ENCODE peak calls at places on chromosomes 2 and 18, in four cellular contexts. One of them, this sample, is unnamed.
A peak's percentile ranks its signal among the peaks of the same experiment; 100 is the strongest.

GRCh38 chr18:22286576-22286975 is 117.2 kb downstream of the GATA6 start:
- DNase-seq in cardiac muscle cell: peak; percentile 31
- DNase-seq in lower lobe of right lung: peak; percentile 56
- DNase-seq in PC-3: peak; percentile 92
- DNase-seq in this sample: no peak

GRCh38 chr18:11366410-11366809 is 217.0 kb upstream of the PIEZO2 start:
- DNase-seq in lower lobe of right lung: no peak
- DNase-seq in cardiac muscle cell: no peak
- DNase-seq in PC-3: no peak
- DNase-seq in this sample: peak; percentile 35

GRCh38 chr2:17573085-17573805 is 32.7 kb downstream of the VSNL1 start:
- DNase-seq in lower lobe of right lung: no peak
- DNase-seq in PC-3: no peak
- DNase-seq in cardiac muscle cell: peak; percentile 17
- DNase-seq in this sample: no peak

GRCh38 chr2:112757265-112757664 is 7.1 kb downstream of the CKAP2L start:
- DNase-seq in lower lobe of right lung: peak; percentile 63
- DNase-seq in PC-3: no peak
- DNase-seq in cardiac muscle cell: peak; percentile 50
- DNase-seq in this sample: no peak

GRCh38 chr18:63216911-63217311 is 102.7 kb downstream of the BCL2 start:
- DNase-seq in cardiac muscle cell: no peak
- DNase-seq in lower lobe of right lung: no peak
- DNase-seq in PC-3: peak; percentile 10
- DNase-seq in this sample: no peak

GRCh38 chr2:32884346-32884745 is 62.4 kb upstream of the LTBP1 start:
- DNase-seq in PC-3: peak; percentile 84
- DNase-seq in lower lobe of right lung: no peak
- DNase-seq in cardiac muscle cell: no peak
- DNase-seq in this sample: no peak

GRCh38 chr2:221485500-221485870 is 86.6 kb downstream of the EPHA4 start:
- DNase-seq in lower lobe of right lung: no peak
- DNase-seq in cardiac muscle cell: peak; percentile 15
- DNase-seq in PC-3: no peak
- DNase-seq in this sample: peak; percentile 11

GRCh38 chr2:201886504-201886903 is 80.2 kb downstream of the CDK15 start:
- DNase-seq in lower lobe of right lung: no peak
- DNase-seq in PC-3: peak; percentile 61
- DNase-seq in cardiac muscle cell: no peak
- DNase-seq in this sample: peak; percentile 31

GRCh38 chr2:170815746-170816498 is 765 bp upstream of the GAD1 start:
- DNase-seq in cardiac muscle cell: peak; percentile 58
- DNase-seq in PC-3: peak; percentile 82
- DNase-seq in lower lobe of right lung: peak; percentile 68
- DNase-seq in this sample: no peak

GRCh38 chr18:8283901-8284585 is 325.2 kb upstream of the RAB12 start:
- DNase-seq in cardiac muscle cell: peak; percentile 78
- DNase-seq in lower lobe of right lung: no peak
- DNase-seq in PC-3: peak; percentile 55
- DNase-seq in this sample: no peak

GRCh38 chr2:10328667-10329583 is 26.2 kb downstream of the HPCAL1 start:
- DNase-seq in lower lobe of right lung: no peak
- DNase-seq in PC-3: no peak
- DNase-seq in cardiac muscle cell: no peak
- DNase-seq in this sample: no peak

GRCh38 chr18:22267225-22267624 is 97.8 kb downstream of the GATA6 start:
- DNase-seq in PC-3: no peak
- DNase-seq in cardiac muscle cell: no peak
- DNase-seq in lower lobe of right lung: no peak
- DNase-seq in this sample: no peak

GRCh38 chr2:231297108-231297908 is 98.2 kb upstream of the B3GNT7 start:
- DNase-seq in PC-3: peak; percentile 68
- DNase-seq in cardiac muscle cell: peak; percentile 71
- DNase-seq in lower lobe of right lung: peak; percentile 72
- DNase-seq in this sample: no peak

GRCh38 chr18:45896991-45897390 is 70.1 kb downstream of the EPG5 start:
- DNase-seq in PC-3: no peak
- DNase-seq in cardiac muscle cell: no peak
- DNase-seq in lower lobe of right lung: no peak
- DNase-seq in this sample: no peak

GRCh38 chr18:24831871-24832665 is 371.6 kb downstream of the HRH4 start:
- DNase-seq in cardiac muscle cell: no peak
- DNase-seq in PC-3: no peak
- DNase-seq in lower lobe of right lung: no peak
- DNase-seq in this sample: no peak

GRCh38 chr18:9988665-9989064 is 74.8 kb downstream of the VAPA start:
- DNase-seq in PC-3: no peak
- DNase-seq in cardiac muscle cell: no peak
- DNase-seq in lower lobe of right lung: no peak
- DNase-seq in this sample: no peak

GRCh38 chr2:65856928-65857327 is 424.5 kb upstream of the SPRED2 start:
- DNase-seq in lower lobe of right lung: no peak
- DNase-seq in PC-3: no peak
- DNase-seq in cardiac muscle cell: no peak
- DNase-seq in this sample: no peak

GRCh38 chr2:205776139-205776538 is 93.8 kb downstream of the NRP2 start:
- DNase-seq in lower lobe of right lung: peak; percentile 61
- DNase-seq in cardiac muscle cell: peak; percentile 65
- DNase-seq in PC-3: peak; percentile 45
- DNase-seq in this sample: no peak

GRCh38 chr18:12420831-12421421 is 13.2 kb downstream of the PRELID3A start:
- DNase-seq in lower lobe of right lung: no peak
- DNase-seq in cardiac muscle cell: no peak
- DNase-seq in PC-3: no peak
- DNase-seq in this sample: no peak

GRCh38 chr2:185934232-185934631 is 195.6 kb downstream of the FSIP2 start:
- DNase-seq in PC-3: no peak
- DNase-seq in lower lobe of right lung: no peak
- DNase-seq in cardiac muscle cell: no peak
- DNase-seq in this sample: no peak

GRCh38 chr2:150280255-150280654 is 207.2 kb downstream of the RND3 start:
- DNase-seq in PC-3: no peak
- DNase-seq in lower lobe of right lung: no peak
- DNase-seq in cardiac muscle cell: peak; percentile 92
- DNase-seq in this sample: no peak

GRCh38 chr2:67416136-67416535 is 19.0 kb downstream of the ETAA1 start:
- DNase-seq in cardiac muscle cell: peak; percentile 24
- DNase-seq in PC-3: no peak
- DNase-seq in lower lobe of right lung: no peak
- DNase-seq in this sample: no peak

GRCh38 chr2:130870161-130870485 is 33.4 kb downstream of the ARHGEF4 start:
- DNase-seq in cardiac muscle cell: no peak
- DNase-seq in lower lobe of right lung: no peak
- DNase-seq in PC-3: no peak
- DNase-seq in this sample: no peak

GRCh38 chr2:147663964-147664363 is 180.9 kb upstream of the ACVR2A start:
- DNase-seq in PC-3: no peak
- DNase-seq in cardiac muscle cell: no peak
- DNase-seq in lower lobe of right lung: no peak
- DNase-seq in this sample: no peak

GRCh38 chr18:56085561-56085960 is 497.6 kb upstream of the TCF4 start:
- DNase-seq in lower lobe of right lung: no peak
- DNase-seq in cardiac muscle cell: peak; percentile 96
- DNase-seq in PC-3: no peak
- DNase-seq in this sample: no peak

GRCh38 chr2:77458216-77458615 is 64.0 kb downstream of the LRRTM4 start:
- DNase-seq in PC-3: no peak
- DNase-seq in cardiac muscle cell: no peak
- DNase-seq in lower lobe of right lung: no peak
- DNase-seq in this sample: no peak

GRCh38 chr2:106565599-106565998 is 78.4 kb downstream of the CD8B2 start:
- DNase-seq in PC-3: no peak
- DNase-seq in lower lobe of right lung: no peak
- DNase-seq in cardiac muscle cell: no peak
- DNase-seq in this sample: no peak

GRCh38 chr18:58562999-58563667 is 65.8 kb downstream of the ALPK2 start:
- DNase-seq in lower lobe of right lung: no peak
- DNase-seq in PC-3: no peak
- DNase-seq in cardiac muscle cell: no peak
- DNase-seq in this sample: no peak

GRCh38 chr18:44937985-44938384 is 257.3 kb downstream of the SETBP1 start:
- DNase-seq in cardiac muscle cell: no peak
- DNase-seq in PC-3: no peak
- DNase-seq in lower lobe of right lung: no peak
- DNase-seq in this sample: no peak

GRCh38 chr2:199716807-199717586 is 134.0 kb downstream of the FTCDNL1 start:
- DNase-seq in cardiac muscle cell: no peak
- DNase-seq in PC-3: peak; percentile 51
- DNase-seq in lower lobe of right lung: no peak
- DNase-seq in this sample: no peak

GRCh38 chr2:226439337-226439736 is 360.3 kb downstream of the IRS1 start:
- DNase-seq in lower lobe of right lung: no peak
- DNase-seq in cardiac muscle cell: peak; percentile 56
- DNase-seq in PC-3: no peak
- DNase-seq in this sample: no peak

GRCh38 chr2:96239091-96239490 is 26.7 kb downstream of the TMEM127 start:
- DNase-seq in cardiac muscle cell: no peak
- DNase-seq in lower lobe of right lung: no peak
- DNase-seq in PC-3: no peak
- DNase-seq in this sample: no peak

GRCh38 chr2:170377469-170378207 is 199.7 kb downstream of the MYO3B start:
- DNase-seq in PC-3: peak; percentile 40
- DNase-seq in lower lobe of right lung: no peak
- DNase-seq in cardiac muscle cell: no peak
- DNase-seq in this sample: no peak

DNA sequence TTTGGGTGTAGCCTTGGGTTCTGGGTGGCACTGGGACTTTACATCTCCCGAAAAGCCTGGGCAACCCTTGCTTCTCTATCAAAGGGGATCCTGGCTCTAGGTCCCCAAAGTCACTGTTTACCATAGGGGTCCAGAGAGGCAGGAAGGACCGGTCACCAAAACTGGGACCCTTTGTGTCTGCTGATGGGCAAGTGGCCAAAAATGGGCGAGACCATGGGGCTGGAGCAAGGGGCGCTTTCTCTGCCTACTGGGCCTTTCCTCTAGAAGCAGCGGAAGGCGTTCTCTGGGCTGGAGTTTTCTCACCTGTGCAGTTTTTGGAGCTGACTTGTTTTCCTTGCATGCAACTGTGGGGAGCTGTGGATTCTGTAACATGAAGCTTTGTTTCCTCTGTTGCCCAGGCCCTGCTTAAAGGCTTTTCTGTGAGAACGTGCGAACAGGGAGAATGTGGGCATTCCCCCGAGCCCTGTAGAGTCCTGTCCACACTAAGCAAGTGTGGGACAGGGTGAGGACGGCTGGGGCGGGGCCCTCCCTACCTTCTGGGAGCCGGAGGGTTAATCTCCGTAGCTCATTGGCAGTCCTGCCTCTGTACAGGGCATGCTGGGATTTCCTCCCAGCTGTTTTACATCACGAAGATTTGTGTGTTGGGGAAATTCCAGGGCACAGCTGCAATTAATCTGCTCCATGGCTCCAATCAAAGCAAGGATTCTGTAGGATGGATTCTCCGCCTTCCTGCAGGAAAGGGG is 50.2 kb downstream of the TGOLN2 start:
- DNase-seq in PC-3: no peak
- DNase-seq in lower lobe of right lung: no peak
- DNase-seq in cardiac muscle cell: peak; percentile 95
- DNase-seq in this sample: peak; percentile 91
- TF ChIP-seq CTCF in PC-3: no peak
- TF ChIP-seq CTCF in lower lobe of right lung: no peak
- TF ChIP-seq CTCF in cardiac muscle cell: no peak
- TF ChIP-seq CTCF in this sample: no peak

GRCh38 chr2:26033769-26034596 is at the start of gene RAB10:
- DNase-seq in PC-3: peak; percentile 99
- DNase-seq in lower lobe of right lung: peak; percentile 100
- DNase-seq in cardiac muscle cell: peak; percentile 100
- DNase-seq in this sample: peak; percentile 95
- TF ChIP-seq CTCF in PC-3: no peak
- TF ChIP-seq CTCF in lower lobe of right lung: peak; percentile 29
- TF ChIP-seq CTCF in cardiac muscle cell: no peak
- TF ChIP-seq CTCF in this sample: no peak

GRCh38 chr2:37893327-37893726 is 31.8 kb upstream of the RMDN2 start:
- DNase-seq in PC-3: peak; percentile 44
- DNase-seq in lower lobe of right lung: no peak
- DNase-seq in cardiac muscle cell: no peak
- DNase-seq in this sample: no peak

GRCh38 chr2:37892436-37893114 is 32.5 kb upstream of the RMDN2 start:
- DNase-seq in cardiac muscle cell: no peak
- DNase-seq in lower lobe of right lung: no peak
- DNase-seq in PC-3: no peak
- DNase-seq in this sample: no peak

GRCh38 chr2:37894047-37894446 is 31.0 kb upstream of the RMDN2 start:
- DNase-seq in cardiac muscle cell: no peak
- DNase-seq in lower lobe of right lung: no peak
- DNase-seq in PC-3: no peak
- DNase-seq in this sample: no peak

GRCh38 chr2:37891846-37892435 is 33.1 kb upstream of the RMDN2 start:
- DNase-seq in cardiac muscle cell: no peak
- DNase-seq in lower lobe of right lung: no peak
- DNase-seq in PC-3: no peak
- DNase-seq in this sample: no peak

DNA sequence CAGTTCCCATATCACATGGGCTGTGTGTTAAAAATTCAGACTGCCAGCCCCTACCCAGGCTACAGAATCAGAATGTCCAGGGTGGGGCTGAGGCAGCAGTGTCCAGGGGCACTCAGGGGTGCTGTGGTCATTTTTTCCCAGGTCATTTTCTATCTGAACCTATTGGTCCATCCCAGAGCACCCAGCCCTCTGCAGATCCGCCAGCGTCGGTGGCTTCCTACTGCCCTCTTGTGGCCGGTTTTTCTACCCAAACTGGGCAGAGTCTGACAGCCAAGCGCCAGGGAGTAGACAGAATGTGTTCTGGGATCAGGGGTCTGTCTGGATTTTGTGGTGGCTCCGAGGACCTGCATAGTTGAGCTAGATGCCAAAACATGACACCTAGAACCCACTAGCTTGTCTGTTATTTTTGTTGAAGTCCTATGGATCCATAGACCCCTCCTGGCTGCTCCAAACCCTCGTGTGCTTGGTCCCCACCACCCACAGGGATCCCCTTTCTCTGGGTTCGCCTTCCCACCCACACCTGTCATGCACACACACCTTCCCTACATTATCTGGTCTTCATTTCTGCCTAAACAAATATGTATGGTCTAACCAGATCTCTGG is 34.1 kb upstream of the RMDN2 start:
- DNase-seq in PC-3: peak; percentile 89
- DNase-seq in lower lobe of right lung: peak; percentile 83
- DNase-seq in cardiac muscle cell: peak; percentile 75
- DNase-seq in this sample: no peak
- TF ChIP-seq CTCF in PC-3: peak; percentile 87
- TF ChIP-seq CTCF in lower lobe of right lung: peak; percentile 85
- TF ChIP-seq CTCF in cardiac muscle cell: peak; percentile 85
- TF ChIP-seq CTCF in this sample: peak; percentile 91

GRCh38 chr2:169036717-169037450 is 5.8 kb upstream of the ABCB11 start:
- DNase-seq in cardiac muscle cell: no peak
- DNase-seq in lower lobe of right lung: no peak
- DNase-seq in PC-3: no peak
- DNase-seq in this sample: no peak

GRCh38 chr2:169042856-169043255 is 11.7 kb upstream of the ABCB11 start:
- DNase-seq in cardiac muscle cell: no peak
- DNase-seq in lower lobe of right lung: no peak
- DNase-seq in PC-3: no peak
- DNase-seq in this sample: no peak

GRCh38 chr2:169039702-169040101 is 8.6 kb upstream of the ABCB11 start:
- DNase-seq in cardiac muscle cell: no peak
- DNase-seq in lower lobe of right lung: no peak
- DNase-seq in PC-3: no peak
- DNase-seq in this sample: no peak

GRCh38 chr2:169038338-169038757 is 7.2 kb upstream of the ABCB11 start:
- DNase-seq in PC-3: peak; percentile 90
- DNase-seq in cardiac muscle cell: peak; percentile 51
- DNase-seq in lower lobe of right lung: no peak
- DNase-seq in this sample: no peak

GRCh38 chr2:169041594-169041993 is 10.5 kb upstream of the ABCB11 start:
- DNase-seq in cardiac muscle cell: no peak
- DNase-seq in PC-3: no peak
- DNase-seq in lower lobe of right lung: no peak
- DNase-seq in this sample: no peak
- TF ChIP-seq CTCF in cardiac muscle cell: no peak
- TF ChIP-seq CTCF in PC-3: no peak
- TF ChIP-seq CTCF in lower lobe of right lung: no peak
- TF ChIP-seq CTCF in this sample: no peak